ENCODE peak calls at places on chromosomes 6 and 20, in six cellular contexts. One of them, this sample, is unnamed. For H3K27me3 and H3K36me3, the result is how much of the 10 kb centered on the place peaks cover.

GRCh38 chr6:107870379-107870778 is 46.3 kb upstream of the SCML4 start:
- DNase-seq in stomach: no peak
- DNase-seq in heart right ventricle: no peak
- DNase-seq in neural progenitor cell: no peak
- DNase-seq in Caco-2: no peak
- DNase-seq in ovary: no peak
- DNase-seq in this sample: no peak

GRCh38 chr20:62702886-62703852 is 5.5 kb upstream of the NTSR1 start:
- DNase-seq in Caco-2: no peak
- DNase-seq in heart right ventricle: no peak
- DNase-seq in stomach: peak
- DNase-seq in ovary: no peak
- DNase-seq in neural progenitor cell: no peak
- DNase-seq in this sample: no peak

GRCh38 chr20:63240004-63240403 is 4.3 kb downstream of the BIRC7 start:
- DNase-seq in ovary: no peak
- DNase-seq in neural progenitor cell: no peak
- DNase-seq in heart right ventricle: no peak
- DNase-seq in stomach: no peak
- DNase-seq in Caco-2: no peak
- DNase-seq in this sample: no peak

GRCh38 chr20:40579701-40580100 is 109.3 kb downstream of the MAFB start:
- DNase-seq in neural progenitor cell: no peak
- DNase-seq in heart right ventricle: no peak
- DNase-seq in stomach: no peak
- DNase-seq in Caco-2: no peak
- DNase-seq in ovary: no peak
- DNase-seq in this sample: no peak

GRCh38 chr6:90135672-90136071 is 161.0 kb downstream of the BACH2 start:
- DNase-seq in heart right ventricle: no peak
- DNase-seq in neural progenitor cell: no peak
- DNase-seq in stomach: no peak
- DNase-seq in Caco-2: no peak
- DNase-seq in ovary: no peak
- DNase-seq in this sample: no peak

GRCh38 chr6:29723666-29724588 is 693 bp downstream of the HLA-F start:
- DNase-seq in Caco-2: no peak
- DNase-seq in stomach: peak
- DNase-seq in heart right ventricle: peak
- DNase-seq in neural progenitor cell: peak
- DNase-seq in ovary: peak
- DNase-seq in this sample: peak

GRCh38 chr6:159676804-159677203 is 16.2 kb downstream of the SOD2 start:
- DNase-seq in ovary: no peak
- DNase-seq in Caco-2: no peak
- DNase-seq in heart right ventricle: no peak
- DNase-seq in neural progenitor cell: no peak
- DNase-seq in stomach: no peak
- DNase-seq in this sample: no peak

GRCh38 chr6:19472168-19472567 is 365.0 kb upstream of the ID4 start:
- DNase-seq in heart right ventricle: no peak
- DNase-seq in stomach: no peak
- DNase-seq in ovary: no peak
- DNase-seq in Caco-2: no peak
- DNase-seq in neural progenitor cell: no peak
- DNase-seq in this sample: no peak

GRCh38 chr6:57173056-57173885 is 1.1 kb downstream of the BAG2 start:
- DNase-seq in stomach: no peak
- DNase-seq in heart right ventricle: no peak
- DNase-seq in neural progenitor cell: peak
- DNase-seq in ovary: no peak
- DNase-seq in Caco-2: peak
- DNase-seq in this sample: peak

GRCh38 chr6:170108890-170109587 is 181.8 kb downstream of the DLL1 start:
- DNase-seq in neural progenitor cell: no peak
- DNase-seq in Caco-2: no peak
- DNase-seq in stomach: peak
- DNase-seq in ovary: no peak
- DNase-seq in heart right ventricle: peak
- DNase-seq in this sample: no peak

GRCh38 chr6:69863766-69864165 is 2.6 kb upstream of the COL19A1 start:
- DNase-seq in heart right ventricle: no peak
- DNase-seq in neural progenitor cell: no peak
- DNase-seq in ovary: no peak
- DNase-seq in Caco-2: no peak
- DNase-seq in stomach: no peak
- DNase-seq in this sample: no peak

GRCh38 chr20:23235173-23236027 is 115.2 kb upstream of the NXT1 start:
- DNase-seq in Caco-2: no peak
- DNase-seq in ovary: peak
- DNase-seq in stomach: peak
- DNase-seq in neural progenitor cell: peak
- DNase-seq in heart right ventricle: peak
- DNase-seq in this sample: peak

GRCh38 chr6:13141392-13141791 is 186.9 kb downstream of the TBC1D7 start:
- DNase-seq in neural progenitor cell: no peak
- DNase-seq in heart right ventricle: no peak
- DNase-seq in Caco-2: no peak
- DNase-seq in ovary: no peak
- DNase-seq in stomach: no peak
- DNase-seq in this sample: no peak

GRCh38 chr6:74757788-74758187 is 448.1 kb downstream of the COL12A1 start:
- DNase-seq in heart right ventricle: no peak
- DNase-seq in Caco-2: no peak
- DNase-seq in ovary: no peak
- DNase-seq in neural progenitor cell: no peak
- DNase-seq in stomach: no peak
- DNase-seq in this sample: no peak

GRCh38 chr20:14288341-14289330 is 48.8 kb downstream of the FLRT3 start:
- DNase-seq in heart right ventricle: no peak
- DNase-seq in Caco-2: no peak
- DNase-seq in ovary: no peak
- DNase-seq in stomach: no peak
- DNase-seq in neural progenitor cell: no peak
- DNase-seq in this sample: no peak

GRCh38 chr6:143674466-143675114 is 3.2 kb upstream of the PHACTR2 start:
- DNase-seq in heart right ventricle: peak
- DNase-seq in neural progenitor cell: peak
- DNase-seq in ovary: no peak
- DNase-seq in stomach: no peak
- DNase-seq in Caco-2: no peak
- DNase-seq in this sample: no peak

GRCh38 chr6:106117579-106117978 is 31.4 kb downstream of the PRDM1 start:
- DNase-seq in ovary: no peak
- DNase-seq in Caco-2: no peak
- DNase-seq in stomach: no peak
- DNase-seq in heart right ventricle: no peak
- DNase-seq in neural progenitor cell: no peak
- DNase-seq in this sample: no peak

GRCh38 chr20:49894073-49894470 is 21.3 kb downstream of the SPATA2 start:
- DNase-seq in ovary: no peak
- DNase-seq in stomach: no peak
- DNase-seq in heart right ventricle: no peak
- DNase-seq in neural progenitor cell: no peak
- DNase-seq in Caco-2: no peak
- DNase-seq in this sample: no peak

GRCh38 chr6:31922942-31923341 is 4.6 kb upstream of the C2 start:
- DNase-seq in neural progenitor cell: peak
- DNase-seq in heart right ventricle: no peak
- DNase-seq in ovary: no peak
- DNase-seq in Caco-2: peak
- DNase-seq in stomach: peak
- DNase-seq in this sample: peak

GRCh38 chr20:36471885-36472642 is 69.3 kb upstream of the MYL9 start:
- DNase-seq in stomach: no peak
- DNase-seq in heart right ventricle: no peak
- DNase-seq in Caco-2: no peak
- DNase-seq in ovary: no peak
- DNase-seq in neural progenitor cell: no peak
- DNase-seq in this sample: no peak

GRCh38 chr6:137776256-137776655 is 90.8 kb upstream of the TNFAIP3 start:
- DNase-seq in ovary: no peak
- DNase-seq in heart right ventricle: no peak
- DNase-seq in Caco-2: no peak
- DNase-seq in neural progenitor cell: no peak
- DNase-seq in stomach: no peak
- DNase-seq in this sample: no peak

GRCh38 chr6:44598679-44599078 is 211.2 kb downstream of the CDC5L start:
- DNase-seq in ovary: no peak
- DNase-seq in Caco-2: no peak
- DNase-seq in stomach: no peak
- DNase-seq in heart right ventricle: no peak
- DNase-seq in neural progenitor cell: no peak
- DNase-seq in this sample: no peak

GRCh38 chr20:2527762-2528161 is 8.6 kb upstream of the TMC2 start:
- DNase-seq in Caco-2: no peak
- DNase-seq in stomach: no peak
- DNase-seq in heart right ventricle: no peak
- DNase-seq in neural progenitor cell: no peak
- DNase-seq in ovary: no peak
- DNase-seq in this sample: no peak

GRCh38 chr6:27873101-27874030 is 38.8 kb downstream of the OR2B2 start:
- DNase-seq in stomach: peak
- DNase-seq in Caco-2: no peak
- DNase-seq in neural progenitor cell: peak
- DNase-seq in ovary: no peak
- DNase-seq in heart right ventricle: peak
- DNase-seq in this sample: no peak

GRCh38 chr6:118668761-118669411 is 17.5 kb upstream of the CEP85L start:
- DNase-seq in ovary: no peak
- DNase-seq in heart right ventricle: no peak
- DNase-seq in Caco-2: no peak
- DNase-seq in neural progenitor cell: no peak
- DNase-seq in stomach: no peak
- DNase-seq in this sample: no peak

DNA sequence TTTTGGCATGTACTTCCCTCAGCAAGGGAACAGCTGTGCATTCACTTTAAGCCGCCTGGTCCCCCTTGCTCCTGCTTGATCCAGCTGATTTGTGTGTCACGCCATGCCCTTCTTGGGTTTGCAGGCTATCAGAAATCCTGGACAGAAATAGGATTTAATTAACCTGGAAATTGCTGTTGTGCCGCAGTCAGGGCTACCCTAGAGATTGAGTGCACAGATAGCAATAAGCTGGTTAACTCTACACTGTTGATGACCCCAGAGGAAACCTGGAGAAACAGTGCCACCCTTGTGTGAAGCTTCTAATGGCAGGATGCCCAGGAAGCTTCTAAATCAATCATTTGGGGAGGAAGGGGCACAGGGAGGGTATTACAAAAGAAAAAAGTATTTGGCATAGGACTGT is 199.0 kb downstream of the JARID2 start:
- DNase-seq in neural progenitor cell: no peak
- DNase-seq in ovary: no peak
- DNase-seq in stomach: no peak
- DNase-seq in Caco-2: no peak
- DNase-seq in heart right ventricle: no peak
- DNase-seq in this sample: peak
- TF ChIP-seq CTCF in neural progenitor cell: peak
- TF ChIP-seq CTCF in ovary: no peak
- TF ChIP-seq CTCF in stomach: no peak
- TF ChIP-seq CTCF in Caco-2: no peak
- TF ChIP-seq CTCF in heart right ventricle: no peak
- TF ChIP-seq CTCF in this sample: peak

GRCh38 chr6:26232306-26232949 is 132.6 kb upstream of the BTN3A2 start:
- DNase-seq in neural progenitor cell: no peak
- DNase-seq in heart right ventricle: no peak
- DNase-seq in stomach: no peak
- DNase-seq in Caco-2: no peak
- DNase-seq in ovary: no peak
- DNase-seq in this sample: no peak
- H3K27me3 ChIP-seq in neural progenitor cell: under half
- H3K27me3 ChIP-seq in heart right ventricle: under half
- H3K27me3 ChIP-seq in stomach: under half
- H3K27me3 ChIP-seq in Caco-2: under half
- H3K27me3 ChIP-seq in ovary: under half
- H3K27me3 ChIP-seq in this sample: under half

GRCh38 chr20:17657898-17658647 is 24.0 kb downstream of the RRBP1 start:
- DNase-seq in heart right ventricle: no peak
- DNase-seq in neural progenitor cell: no peak
- DNase-seq in ovary: no peak
- DNase-seq in stomach: no peak
- DNase-seq in Caco-2: no peak
- DNase-seq in this sample: no peak
- H3K36me3 ChIP-seq in heart right ventricle: under half
- H3K36me3 ChIP-seq in neural progenitor cell: under half
- H3K36me3 ChIP-seq in ovary: under half
- H3K36me3 ChIP-seq in stomach: under half
- H3K36me3 ChIP-seq in Caco-2: under half
- H3K36me3 ChIP-seq in this sample: under half

GRCh38 chr20:728022-728944 is 40.0 kb downstream of the SLC52A3 start:
- DNase-seq in neural progenitor cell: peak
- DNase-seq in stomach: peak
- DNase-seq in Caco-2: peak
- DNase-seq in heart right ventricle: peak
- DNase-seq in ovary: peak
- DNase-seq in this sample: peak
- TF ChIP-seq CTCF in neural progenitor cell: peak
- TF ChIP-seq CTCF in stomach: no peak
- TF ChIP-seq CTCF in Caco-2: peak
- TF ChIP-seq CTCF in heart right ventricle: peak
- TF ChIP-seq CTCF in ovary: no peak
- TF ChIP-seq CTCF in this sample: peak